ENCODE peak calls at places on chromosomes 7 and 10, in seven cellular contexts. One of them, this sample, is unnamed.

GRCh38 chr10:22086730-22087364 is 83.3 kb upstream of the DNAJC1 start:
- DNase-seq in nephron progenitor cell: peak; percentile 59
- DNase-seq in anterior cingulate cortex: peak; percentile 2
- DNase-seq in neural crest cell: peak; percentile 27
- DNase-seq in breast epithelium: peak; percentile 82
- DNase-seq in BJ: peak; percentile 28
- DNase-seq in chondrocyte: no peak
- DNase-seq in this sample: no peak

GRCh38 chr7:75756340-75757297 is 15.4 kb downstream of the CCL26 start:
- DNase-seq in chondrocyte: no peak
- DNase-seq in nephron progenitor cell: no peak
- DNase-seq in neural crest cell: peak; percentile 8
- DNase-seq in anterior cingulate cortex: no peak
- DNase-seq in BJ: no peak
- DNase-seq in breast epithelium: no peak
- DNase-seq in this sample: peak; percentile 74

GRCh38 chr10:89029785-89030437 is 39.3 kb downstream of the FAS start:
- DNase-seq in neural crest cell: peak; percentile 67
- DNase-seq in chondrocyte: peak; percentile 56
- DNase-seq in nephron progenitor cell: peak; percentile 70
- DNase-seq in breast epithelium: peak; percentile 65
- DNase-seq in BJ: peak; percentile 31
- DNase-seq in anterior cingulate cortex: peak; percentile 37
- DNase-seq in this sample: peak; percentile 77

GRCh38 chr10:119395287-119396007 is 147.1 kb downstream of the RGS10 start:
- DNase-seq in breast epithelium: no peak
- DNase-seq in neural crest cell: no peak
- DNase-seq in BJ: no peak
- DNase-seq in chondrocyte: no peak
- DNase-seq in anterior cingulate cortex: no peak
- DNase-seq in nephron progenitor cell: no peak
- DNase-seq in this sample: no peak

GRCh38 chr7:115462301-115463015 is 540.6 kb downstream of the MDFIC start:
- DNase-seq in nephron progenitor cell: no peak
- DNase-seq in BJ: no peak
- DNase-seq in chondrocyte: no peak
- DNase-seq in anterior cingulate cortex: no peak
- DNase-seq in neural crest cell: no peak
- DNase-seq in breast epithelium: no peak
- DNase-seq in this sample: no peak

GRCh38 chr10:117492504-117492903 is 50.0 kb upstream of the EMX2 start:
- DNase-seq in nephron progenitor cell: no peak
- DNase-seq in chondrocyte: no peak
- DNase-seq in BJ: no peak
- DNase-seq in breast epithelium: no peak
- DNase-seq in neural crest cell: no peak
- DNase-seq in anterior cingulate cortex: no peak
- DNase-seq in this sample: no peak

GRCh38 chr7:138551102-138551501 is 91.0 kb downstream of the TRIM24 start:
- DNase-seq in nephron progenitor cell: no peak
- DNase-seq in breast epithelium: no peak
- DNase-seq in anterior cingulate cortex: no peak
- DNase-seq in neural crest cell: no peak
- DNase-seq in BJ: no peak
- DNase-seq in chondrocyte: no peak
- DNase-seq in this sample: no peak

GRCh38 chr7:81743665-81744064 is 26.2 kb downstream of the HGF start:
- DNase-seq in breast epithelium: no peak
- DNase-seq in neural crest cell: no peak
- DNase-seq in BJ: no peak
- DNase-seq in chondrocyte: no peak
- DNase-seq in nephron progenitor cell: no peak
- DNase-seq in anterior cingulate cortex: no peak
- DNase-seq in this sample: no peak

GRCh38 chr7:29413511-29414178 is 150.0 kb upstream of the PRR15 start:
- DNase-seq in BJ: no peak
- DNase-seq in anterior cingulate cortex: no peak
- DNase-seq in nephron progenitor cell: no peak
- DNase-seq in neural crest cell: no peak
- DNase-seq in breast epithelium: no peak
- DNase-seq in chondrocyte: no peak
- DNase-seq in this sample: no peak

GRCh38 chr7:135414850-135415439 is 95.0 kb downstream of the CNOT4 start:
- DNase-seq in nephron progenitor cell: peak; percentile 21
- DNase-seq in anterior cingulate cortex: no peak
- DNase-seq in chondrocyte: no peak
- DNase-seq in breast epithelium: no peak
- DNase-seq in neural crest cell: peak; percentile 2
- DNase-seq in BJ: peak; percentile 7
- DNase-seq in this sample: peak; percentile 79

GRCh38 chr7:85038466-85038865 is 148.4 kb downstream of the SEMA3D start:
- DNase-seq in breast epithelium: no peak
- DNase-seq in neural crest cell: no peak
- DNase-seq in chondrocyte: no peak
- DNase-seq in BJ: no peak
- DNase-seq in nephron progenitor cell: no peak
- DNase-seq in anterior cingulate cortex: no peak
- DNase-seq in this sample: no peak

GRCh38 chr10:7813481-7813880 is 4.8 kb upstream of the TAF3 start:
- DNase-seq in neural crest cell: no peak
- DNase-seq in anterior cingulate cortex: no peak
- DNase-seq in breast epithelium: no peak
- DNase-seq in chondrocyte: no peak
- DNase-seq in nephron progenitor cell: no peak
- DNase-seq in BJ: no peak
- DNase-seq in this sample: peak; percentile 50

GRCh38 chr7:7770228-7770627 is 51.8 kb upstream of the RPA3 start:
- DNase-seq in anterior cingulate cortex: no peak
- DNase-seq in BJ: no peak
- DNase-seq in chondrocyte: no peak
- DNase-seq in nephron progenitor cell: no peak
- DNase-seq in neural crest cell: no peak
- DNase-seq in breast epithelium: no peak
- DNase-seq in this sample: no peak

GRCh38 chr7:73704640-73705550 is 14.6 kb downstream of the STX1A start:
- DNase-seq in breast epithelium: peak; percentile 81
- DNase-seq in BJ: no peak
- DNase-seq in neural crest cell: no peak
- DNase-seq in chondrocyte: no peak
- DNase-seq in anterior cingulate cortex: peak; percentile 57
- DNase-seq in nephron progenitor cell: no peak
- DNase-seq in this sample: no peak

GRCh38 chr10:116752563-116752962 is 10.2 kb upstream of the HSPA12A start:
- DNase-seq in chondrocyte: no peak
- DNase-seq in nephron progenitor cell: no peak
- DNase-seq in neural crest cell: no peak
- DNase-seq in anterior cingulate cortex: no peak
- DNase-seq in breast epithelium: no peak
- DNase-seq in BJ: no peak
- DNase-seq in this sample: no peak

GRCh38 chr7:30476401-30477145 is 2.0 kb downstream of the NOD1 start:
- DNase-seq in breast epithelium: no peak
- DNase-seq in BJ: no peak
- DNase-seq in neural crest cell: no peak
- DNase-seq in nephron progenitor cell: no peak
- DNase-seq in anterior cingulate cortex: no peak
- DNase-seq in chondrocyte: no peak
- DNase-seq in this sample: no peak

GRCh38 chr10:63125459-63125858 is 7.7 kb upstream of the NRBF2 start:
- DNase-seq in anterior cingulate cortex: no peak
- DNase-seq in chondrocyte: no peak
- DNase-seq in neural crest cell: no peak
- DNase-seq in BJ: no peak
- DNase-seq in nephron progenitor cell: no peak
- DNase-seq in breast epithelium: no peak
- DNase-seq in this sample: no peak

GRCh38 chr7:107996072-107996824 is 6.7 kb downstream of the LAMB1 start:
- DNase-seq in anterior cingulate cortex: no peak
- DNase-seq in neural crest cell: no peak
- DNase-seq in breast epithelium: no peak
- DNase-seq in BJ: no peak
- DNase-seq in chondrocyte: no peak
- DNase-seq in nephron progenitor cell: no peak
- DNase-seq in this sample: no peak

GRCh38 chr10:101839421-101840063 is 4.1 kb downstream of the KCNIP2 start:
- DNase-seq in neural crest cell: peak; percentile 48
- DNase-seq in BJ: no peak
- DNase-seq in anterior cingulate cortex: peak; percentile 41
- DNase-seq in breast epithelium: no peak
- DNase-seq in chondrocyte: peak; percentile 81
- DNase-seq in nephron progenitor cell: peak; percentile 71
- DNase-seq in this sample: peak; percentile 73

GRCh38 chr7:74502216-74502891 is 48.6 kb downstream of the GTF2IRD1 start:
- DNase-seq in nephron progenitor cell: no peak
- DNase-seq in anterior cingulate cortex: no peak
- DNase-seq in breast epithelium: peak; percentile 71
- DNase-seq in neural crest cell: no peak
- DNase-seq in chondrocyte: no peak
- DNase-seq in BJ: no peak
- DNase-seq in this sample: no peak

GRCh38 chr7:96238976-96239766 is 82.7 kb downstream of the SLC25A13 start:
- DNase-seq in BJ: no peak
- DNase-seq in neural crest cell: no peak
- DNase-seq in breast epithelium: no peak
- DNase-seq in nephron progenitor cell: no peak
- DNase-seq in chondrocyte: no peak
- DNase-seq in anterior cingulate cortex: no peak
- DNase-seq in this sample: no peak

GRCh38 chr7:18399624-18400235 is 95.8 kb upstream of the HDAC9 start:
- DNase-seq in chondrocyte: no peak
- DNase-seq in neural crest cell: no peak
- DNase-seq in breast epithelium: no peak
- DNase-seq in BJ: no peak
- DNase-seq in anterior cingulate cortex: no peak
- DNase-seq in nephron progenitor cell: no peak
- DNase-seq in this sample: no peak

GRCh38 chr7:99794585-99795502 is 10.9 kb upstream of the CYP3A4 start:
- DNase-seq in anterior cingulate cortex: no peak
- DNase-seq in chondrocyte: no peak
- DNase-seq in breast epithelium: no peak
- DNase-seq in BJ: no peak
- DNase-seq in neural crest cell: no peak
- DNase-seq in nephron progenitor cell: no peak
- DNase-seq in this sample: no peak

GRCh38 chr10:97863808-97864207 is 14.2 kb downstream of the GOLGA7B start:
- DNase-seq in BJ: no peak
- DNase-seq in neural crest cell: no peak
- DNase-seq in nephron progenitor cell: no peak
- DNase-seq in breast epithelium: no peak
- DNase-seq in anterior cingulate cortex: no peak
- DNase-seq in chondrocyte: no peak
- DNase-seq in this sample: no peak

GRCh38 chr7:139936760-139937310 is 107.8 kb downstream of the TBXAS1 start:
- DNase-seq in anterior cingulate cortex: no peak
- DNase-seq in chondrocyte: no peak
- DNase-seq in neural crest cell: no peak
- DNase-seq in BJ: no peak
- DNase-seq in nephron progenitor cell: no peak
- DNase-seq in breast epithelium: no peak
- DNase-seq in this sample: no peak

GRCh38 chr7:52749880-52750279 is 285.6 kb upstream of the POM121L12 start:
- DNase-seq in chondrocyte: no peak
- DNase-seq in neural crest cell: no peak
- DNase-seq in BJ: no peak
- DNase-seq in breast epithelium: no peak
- DNase-seq in nephron progenitor cell: no peak
- DNase-seq in anterior cingulate cortex: no peak
- DNase-seq in this sample: no peak

GRCh38 chr10:80158598-80159127 is 26.1 kb downstream of the PLAC9 start:
- DNase-seq in breast epithelium: peak; percentile 69
- DNase-seq in neural crest cell: no peak
- DNase-seq in BJ: peak; percentile 97
- DNase-seq in anterior cingulate cortex: peak; percentile 62
- DNase-seq in nephron progenitor cell: no peak
- DNase-seq in chondrocyte: peak; percentile 94
- DNase-seq in this sample: no peak

GRCh38 chr7:134174797-134175261 is 47.7 kb downstream of the LRGUK start:
- DNase-seq in nephron progenitor cell: no peak
- DNase-seq in breast epithelium: no peak
- DNase-seq in chondrocyte: no peak
- DNase-seq in anterior cingulate cortex: no peak
- DNase-seq in neural crest cell: no peak
- DNase-seq in BJ: peak; percentile 55
- DNase-seq in this sample: no peak

GRCh38 chr10:63573068-63573697 is 52.0 kb downstream of the REEP3 start:
- DNase-seq in chondrocyte: no peak
- DNase-seq in BJ: peak; percentile 44
- DNase-seq in neural crest cell: no peak
- DNase-seq in breast epithelium: no peak
- DNase-seq in anterior cingulate cortex: no peak
- DNase-seq in nephron progenitor cell: no peak
- DNase-seq in this sample: no peak

This sample was measured in Karpas-422.